ENCODE peak calls at places on chromosomes 16 and 17, in eight cellular contexts. One of them, this sample, is unnamed. For H3K4me1, the result is how much of the 10 kb centered on the place peaks cover.

GRCh38 chr16:89704281-89704680 is 2.8 kb upstream of the SPATA2L start:
- DNase-seq in sigmoid colon: no peak
- DNase-seq in endothelial cell of umbilical vein: no peak
- DNase-seq in heart right ventricle: no peak
- DNase-seq in lung: no peak
- DNase-seq in lower lobe of right lung: no peak
- DNase-seq in PC-3: no peak
- DNase-seq in CD4-positive, CD25-positive, alpha-beta regulatory T cell: no peak
- DNase-seq in this sample: no peak

GRCh38 chr16:89172171-89172900 is 788 bp downstream of the CDH15 start:
- DNase-seq in lung: no peak
- DNase-seq in lower lobe of right lung: no peak
- DNase-seq in endothelial cell of umbilical vein: no peak
- DNase-seq in sigmoid colon: no peak
- DNase-seq in heart right ventricle: no peak
- DNase-seq in PC-3: no peak
- DNase-seq in CD4-positive, CD25-positive, alpha-beta regulatory T cell: no peak
- DNase-seq in this sample: no peak

GRCh38 chr17:46962374-46962790 is 16.7 kb downstream of the RPRML start:
- DNase-seq in PC-3: peak
- DNase-seq in CD4-positive, CD25-positive, alpha-beta regulatory T cell: peak
- DNase-seq in lower lobe of right lung: no peak
- DNase-seq in heart right ventricle: no peak
- DNase-seq in endothelial cell of umbilical vein: peak
- DNase-seq in sigmoid colon: no peak
- DNase-seq in lung: no peak
- DNase-seq in this sample: no peak

GRCh38 chr17:15261818-15262290 is 3.3 kb downstream of the PMP22 start:
- DNase-seq in PC-3: peak
- DNase-seq in sigmoid colon: no peak
- DNase-seq in lower lobe of right lung: no peak
- DNase-seq in heart right ventricle: peak
- DNase-seq in lung: no peak
- DNase-seq in CD4-positive, CD25-positive, alpha-beta regulatory T cell: no peak
- DNase-seq in endothelial cell of umbilical vein: peak
- DNase-seq in this sample: peak

GRCh38 chr17:77476498-77476897 is 335.7 kb downstream of the SEC14L1 start:
- DNase-seq in lung: no peak
- DNase-seq in endothelial cell of umbilical vein: no peak
- DNase-seq in PC-3: no peak
- DNase-seq in heart right ventricle: no peak
- DNase-seq in CD4-positive, CD25-positive, alpha-beta regulatory T cell: no peak
- DNase-seq in lower lobe of right lung: no peak
- DNase-seq in sigmoid colon: no peak
- DNase-seq in this sample: no peak

GRCh38 chr16:85557083-85557975 is 55.8 kb upstream of the GSE1 start:
- DNase-seq in endothelial cell of umbilical vein: no peak
- DNase-seq in CD4-positive, CD25-positive, alpha-beta regulatory T cell: peak
- DNase-seq in lung: no peak
- DNase-seq in lower lobe of right lung: no peak
- DNase-seq in heart right ventricle: no peak
- DNase-seq in PC-3: peak
- DNase-seq in sigmoid colon: no peak
- DNase-seq in this sample: peak

GRCh38 chr16:49637933-49638695 is 217.8 kb downstream of the ZNF423 start:
- DNase-seq in endothelial cell of umbilical vein: no peak
- DNase-seq in PC-3: no peak
- DNase-seq in heart right ventricle: no peak
- DNase-seq in sigmoid colon: no peak
- DNase-seq in lower lobe of right lung: no peak
- DNase-seq in CD4-positive, CD25-positive, alpha-beta regulatory T cell: no peak
- DNase-seq in lung: no peak
- DNase-seq in this sample: no peak

GRCh38 chr16:31333686-31334649 is 21.0 kb upstream of the ITGAX start:
- DNase-seq in PC-3: peak
- DNase-seq in lung: no peak
- DNase-seq in sigmoid colon: peak
- DNase-seq in lower lobe of right lung: no peak
- DNase-seq in endothelial cell of umbilical vein: no peak
- DNase-seq in CD4-positive, CD25-positive, alpha-beta regulatory T cell: peak
- DNase-seq in heart right ventricle: no peak
- DNase-seq in this sample: no peak

GRCh38 chr16:50585331-50585776 is 37.2 kb downstream of the NKD1 start:
- DNase-seq in lung: peak
- DNase-seq in CD4-positive, CD25-positive, alpha-beta regulatory T cell: no peak
- DNase-seq in PC-3: no peak
- DNase-seq in heart right ventricle: peak
- DNase-seq in lower lobe of right lung: peak
- DNase-seq in endothelial cell of umbilical vein: no peak
- DNase-seq in sigmoid colon: peak
- DNase-seq in this sample: peak

GRCh38 chr16:85052536-85052935 is 24.9 kb downstream of the KIAA0513 start:
- DNase-seq in PC-3: no peak
- DNase-seq in sigmoid colon: no peak
- DNase-seq in heart right ventricle: no peak
- DNase-seq in CD4-positive, CD25-positive, alpha-beta regulatory T cell: no peak
- DNase-seq in endothelial cell of umbilical vein: no peak
- DNase-seq in lower lobe of right lung: no peak
- DNase-seq in lung: no peak
- DNase-seq in this sample: no peak

GRCh38 chr16:83847371-83848225 is 39.8 kb downstream of the HSBP1 start:
- DNase-seq in PC-3: no peak
- DNase-seq in sigmoid colon: no peak
- DNase-seq in endothelial cell of umbilical vein: peak
- DNase-seq in CD4-positive, CD25-positive, alpha-beta regulatory T cell: no peak
- DNase-seq in lung: no peak
- DNase-seq in heart right ventricle: no peak
- DNase-seq in lower lobe of right lung: no peak
- DNase-seq in this sample: no peak

GRCh38 chr17:21218831-21219380 is 4.9 kb upstream of the TMEM11 start:
- DNase-seq in CD4-positive, CD25-positive, alpha-beta regulatory T cell: no peak
- DNase-seq in heart right ventricle: no peak
- DNase-seq in sigmoid colon: no peak
- DNase-seq in lower lobe of right lung: no peak
- DNase-seq in PC-3: no peak
- DNase-seq in lung: no peak
- DNase-seq in endothelial cell of umbilical vein: peak
- DNase-seq in this sample: no peak

GRCh38 chr17:6374271-6374691 is 60.6 kb downstream of the AIPL1 start:
- DNase-seq in lower lobe of right lung: no peak
- DNase-seq in heart right ventricle: no peak
- DNase-seq in CD4-positive, CD25-positive, alpha-beta regulatory T cell: no peak
- DNase-seq in sigmoid colon: no peak
- DNase-seq in endothelial cell of umbilical vein: no peak
- DNase-seq in PC-3: peak
- DNase-seq in lung: no peak
- DNase-seq in this sample: no peak

GRCh38 chr17:6713130-6713917 is at the start of gene SLC13A5:
- DNase-seq in heart right ventricle: no peak
- DNase-seq in CD4-positive, CD25-positive, alpha-beta regulatory T cell: no peak
- DNase-seq in sigmoid colon: no peak
- DNase-seq in PC-3: no peak
- DNase-seq in lower lobe of right lung: no peak
- DNase-seq in endothelial cell of umbilical vein: peak
- DNase-seq in lung: no peak
- DNase-seq in this sample: no peak

GRCh38 chr17:65131946-65132345 is 5.2 kb upstream of the RGS9 start:
- DNase-seq in PC-3: peak
- DNase-seq in endothelial cell of umbilical vein: no peak
- DNase-seq in heart right ventricle: no peak
- DNase-seq in lung: no peak
- DNase-seq in lower lobe of right lung: no peak
- DNase-seq in sigmoid colon: no peak
- DNase-seq in CD4-positive, CD25-positive, alpha-beta regulatory T cell: no peak
- DNase-seq in this sample: no peak

DNA sequence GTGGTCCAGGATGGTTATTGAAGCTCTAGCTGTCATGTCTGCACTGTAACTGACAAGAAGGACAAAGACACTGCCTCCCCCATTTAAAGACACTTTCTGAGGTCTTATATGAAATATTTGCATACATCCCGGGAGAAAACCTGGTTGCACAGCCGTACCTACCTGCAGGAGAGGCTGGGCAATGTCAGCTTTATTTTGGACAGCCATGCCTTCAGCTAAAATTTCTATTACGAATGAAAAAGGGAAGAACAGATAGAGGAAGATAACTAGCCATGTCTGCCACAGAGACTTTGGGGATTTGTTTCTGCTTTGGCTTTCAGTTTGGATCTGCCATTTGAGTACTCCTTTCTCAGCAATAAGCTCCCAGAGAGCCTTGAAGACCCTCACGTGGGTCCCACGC is 19.0 kb downstream of the SLC7A6 start:
- DNase-seq in lung: no peak
- DNase-seq in endothelial cell of umbilical vein: no peak
- DNase-seq in heart right ventricle: no peak
- DNase-seq in CD4-positive, CD25-positive, alpha-beta regulatory T cell: no peak
- DNase-seq in PC-3: no peak
- DNase-seq in sigmoid colon: no peak
- DNase-seq in lower lobe of right lung: no peak
- DNase-seq in this sample: no peak
- H3K4me3 ChIP-seq in lung: no peak
- H3K4me3 ChIP-seq in endothelial cell of umbilical vein: no peak
- H3K4me3 ChIP-seq in heart right ventricle: no peak
- H3K4me3 ChIP-seq in CD4-positive, CD25-positive, alpha-beta regulatory T cell: peak
- H3K4me3 ChIP-seq in PC-3: no peak
- H3K4me3 ChIP-seq in sigmoid colon: no peak
- H3K4me3 ChIP-seq in lower lobe of right lung: no peak
- H3K4me3 ChIP-seq in this sample: no peak

GRCh38 chr17:74744349-74744713 is 4.1 kb upstream of the NHERF1 start:
- DNase-seq in lung: no peak
- DNase-seq in lower lobe of right lung: no peak
- DNase-seq in PC-3: no peak
- DNase-seq in CD4-positive, CD25-positive, alpha-beta regulatory T cell: no peak
- DNase-seq in sigmoid colon: peak
- DNase-seq in heart right ventricle: no peak
- DNase-seq in endothelial cell of umbilical vein: no peak
- DNase-seq in this sample: peak
- H3K4me1 ChIP-seq in lung: under half
- H3K4me1 ChIP-seq in lower lobe of right lung: half or more
- H3K4me1 ChIP-seq in PC-3: under half
- H3K4me1 ChIP-seq in CD4-positive, CD25-positive, alpha-beta regulatory T cell: half or more
- H3K4me1 ChIP-seq in sigmoid colon: under half
- H3K4me1 ChIP-seq in heart right ventricle: under half
- H3K4me1 ChIP-seq in endothelial cell of umbilical vein: under half
- H3K4me1 ChIP-seq in this sample: under half

DNA sequence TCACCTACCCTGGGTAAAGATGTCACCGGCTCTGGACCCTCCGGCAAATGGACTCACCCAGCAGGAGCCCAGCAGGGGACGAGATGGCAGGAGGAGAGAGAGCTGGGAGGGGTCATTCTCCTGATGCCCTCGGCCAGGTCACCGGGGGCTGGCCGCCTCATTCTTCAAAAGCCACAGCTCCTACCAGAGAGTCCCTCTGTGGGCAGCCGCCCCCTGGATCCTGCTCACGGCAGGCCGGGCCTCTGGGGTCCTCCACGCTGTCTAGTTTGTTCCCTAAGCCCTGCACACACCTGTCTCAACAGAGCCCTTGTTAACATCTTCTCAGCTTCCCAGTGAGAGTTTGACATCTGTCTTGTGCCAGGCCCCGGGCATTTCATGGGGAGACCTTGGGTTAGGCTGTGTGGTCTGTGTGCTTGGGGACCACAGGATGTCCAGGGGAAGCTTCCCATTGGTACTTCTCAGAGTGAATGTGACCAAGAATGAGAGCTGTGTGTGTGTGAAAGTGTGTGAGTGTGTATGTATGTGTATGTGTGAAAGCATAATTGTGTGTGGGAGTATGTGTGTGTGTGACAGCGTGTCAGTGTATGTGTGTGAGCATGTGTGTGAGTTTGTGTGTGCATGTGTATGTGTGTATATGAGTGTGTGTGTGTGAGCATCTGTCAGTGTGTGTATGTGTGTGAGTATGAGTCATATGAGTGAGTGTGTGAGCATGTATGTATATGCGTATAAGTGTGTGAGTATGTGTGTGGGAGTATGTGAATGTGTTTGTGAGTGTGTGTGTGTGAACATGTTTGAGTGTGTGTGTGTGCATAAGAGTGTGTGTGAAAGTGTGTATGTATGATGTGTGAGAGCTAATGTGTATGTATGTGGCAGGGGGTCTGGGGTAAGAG is 65.5 kb upstream of the BCO1 start:
- DNase-seq in endothelial cell of umbilical vein: no peak
- DNase-seq in heart right ventricle: no peak
- DNase-seq in lung: no peak
- DNase-seq in CD4-positive, CD25-positive, alpha-beta regulatory T cell: no peak
- DNase-seq in lower lobe of right lung: no peak
- DNase-seq in PC-3: no peak
- DNase-seq in sigmoid colon: no peak
- DNase-seq in this sample: no peak
- H3K4me3 ChIP-seq in endothelial cell of umbilical vein: no peak
- H3K4me3 ChIP-seq in heart right ventricle: no peak
- H3K4me3 ChIP-seq in lung: no peak
- H3K4me3 ChIP-seq in CD4-positive, CD25-positive, alpha-beta regulatory T cell: no peak
- H3K4me3 ChIP-seq in lower lobe of right lung: no peak
- H3K4me3 ChIP-seq in PC-3: no peak
- H3K4me3 ChIP-seq in sigmoid colon: no peak
- H3K4me3 ChIP-seq in this sample: no peak

GRCh38 chr17:58333396-58334207 is 5.0 kb upstream of the TSPOAP1 start:
- DNase-seq in CD4-positive, CD25-positive, alpha-beta regulatory T cell: peak
- DNase-seq in heart right ventricle: no peak
- DNase-seq in sigmoid colon: no peak
- DNase-seq in lower lobe of right lung: peak
- DNase-seq in endothelial cell of umbilical vein: no peak
- DNase-seq in lung: no peak
- DNase-seq in PC-3: no peak
- DNase-seq in this sample: no peak

GRCh38 chr17:58335061-58335731 is 6.6 kb upstream of the TSPOAP1 start:
- DNase-seq in CD4-positive, CD25-positive, alpha-beta regulatory T cell: peak
- DNase-seq in lung: no peak
- DNase-seq in PC-3: no peak
- DNase-seq in endothelial cell of umbilical vein: no peak
- DNase-seq in heart right ventricle: no peak
- DNase-seq in sigmoid colon: peak
- DNase-seq in lower lobe of right lung: peak
- DNase-seq in this sample: no peak

GRCh38 chr17:58335779-58336455 is 7.3 kb upstream of the TSPOAP1 start:
- DNase-seq in heart right ventricle: no peak
- DNase-seq in lower lobe of right lung: peak
- DNase-seq in endothelial cell of umbilical vein: no peak
- DNase-seq in sigmoid colon: peak
- DNase-seq in lung: no peak
- DNase-seq in PC-3: peak
- DNase-seq in CD4-positive, CD25-positive, alpha-beta regulatory T cell: peak
- DNase-seq in this sample: peak

GRCh38 chr17:58332720-58333395 is 4.3 kb upstream of the TSPOAP1 start:
- DNase-seq in endothelial cell of umbilical vein: no peak
- DNase-seq in heart right ventricle: no peak
- DNase-seq in sigmoid colon: no peak
- DNase-seq in lower lobe of right lung: no peak
- DNase-seq in PC-3: no peak
- DNase-seq in CD4-positive, CD25-positive, alpha-beta regulatory T cell: peak
- DNase-seq in lung: no peak
- DNase-seq in this sample: peak

DNA sequence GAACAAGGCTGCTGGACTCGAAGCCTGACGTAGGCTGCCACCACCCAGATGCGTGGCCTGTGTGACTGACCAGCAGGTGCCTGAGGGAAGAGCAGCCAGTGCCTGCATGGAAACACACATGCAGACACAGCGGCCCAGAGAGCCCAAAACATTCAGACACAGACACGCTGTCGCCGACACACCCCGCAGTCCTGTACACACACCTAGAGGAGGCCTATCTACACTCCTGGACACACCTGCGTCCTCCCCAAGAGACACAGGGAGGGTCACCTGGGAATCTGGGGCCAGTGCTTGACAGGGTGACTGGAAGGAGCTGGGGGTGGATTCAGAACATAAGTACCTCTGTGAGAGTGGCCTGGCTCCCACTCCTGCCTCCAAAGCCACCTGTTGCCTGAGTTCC is 6.1 kb upstream of the TSPOAP1 start:
- DNase-seq in endothelial cell of umbilical vein: no peak
- DNase-seq in sigmoid colon: peak
- DNase-seq in CD4-positive, CD25-positive, alpha-beta regulatory T cell: peak
- DNase-seq in heart right ventricle: no peak
- DNase-seq in PC-3: no peak
- DNase-seq in lower lobe of right lung: peak
- DNase-seq in lung: no peak
- DNase-seq in this sample: peak
- H3K4me1 ChIP-seq in endothelial cell of umbilical vein: under half
- H3K4me1 ChIP-seq in sigmoid colon: under half
- H3K4me1 ChIP-seq in CD4-positive, CD25-positive, alpha-beta regulatory T cell: half or more
- H3K4me1 ChIP-seq in heart right ventricle: under half
- H3K4me1 ChIP-seq in PC-3: under half
- H3K4me1 ChIP-seq in lower lobe of right lung: half or more
- H3K4me1 ChIP-seq in lung: under half
- H3K4me1 ChIP-seq in this sample: under half

This sample was measured in mucosa of descending colon.